ENCODE peak calls at places on chromosomes 7 and 10, in five cellular contexts. T is A549, J is K562, X is GM12878, G is H1. D is an unnamed sample.

GRCh38 chr10:6221971-6222751 is 19.4 kb downstream of the PFKFB3 start:
- DNase-seq in T (no peak), G (no peak), X (no peak), J (no peak), D (peak; percentile 59)

GRCh38 chr10:80500572-80501380 is 36.9 kb upstream of the SH2D4B start:
- DNase-seq in T (peak; percentile 21), G (no peak), J (peak; percentile 47), X (peak; percentile 34), D (no peak)

GRCh38 chr10:110209926-110210662 is 2.7 kb downstream of the MXI1 start:
- DNase-seq in T (peak; percentile 26), G (peak; percentile 74), J (peak; percentile 44), X (no peak), D (no peak)

GRCh38 chr7:81410471-81411117 is 359.3 kb downstream of the HGF start:
- DNase-seq in G (no peak), J (no peak), X (no peak), T (no peak), D (no peak)

GRCh38 chr7:139561-140243 is 52.7 kb upstream of the FAM20C start:
- DNase-seq in X (no peak), J (no peak), G (no peak), T (no peak), D (no peak)

GRCh38 chr10:95275726-95276366 is 15.0 kb downstream of the PDLIM1 start:
- DNase-seq in T (no peak), J (no peak), G (no peak), X (no peak), D (no peak)

GRCh38 chr7:106465704-106466468 is 181.1 kb upstream of the NAMPT start:
- DNase-seq in T (no peak), J (no peak), X (no peak), G (no peak), D (no peak)

GRCh38 chr7:115054478-115055122 is 132.7 kb downstream of the MDFIC start:
- DNase-seq in J (no peak), X (no peak), T (no peak), G (no peak), D (no peak)

GRCh38 chr7:82294258-82294855 is 149.2 kb downstream of the CACNA2D1 start:
- DNase-seq in G (no peak), X (no peak), J (no peak), T (no peak), D (no peak)

GRCh38 chr7:30988346-30989005 is 24.7 kb downstream of the GHRHR start:
- DNase-seq in J (no peak), X (no peak), G (peak; percentile 66), T (peak; percentile 31), D (no peak)

GRCh38 chr7:93544686-93545085 is 29.8 kb downstream of the CALCR start:
- DNase-seq in T (no peak), G (no peak), X (no peak), J (no peak), D (no peak)

GRCh38 chr7:18520450-18521235 is 25.1 kb downstream of the HDAC9 start:
- DNase-seq in G (no peak), J (no peak), X (no peak), T (no peak), D (no peak)

GRCh38 chr10:106132956-106133355 is 1031.5 kb downstream of the SORCS1 start:
- DNase-seq in J (no peak), T (no peak), G (no peak), X (no peak), D (no peak)

GRCh38 chr7:69412331-69413146 is 185.7 kb upstream of the AUTS2 start:
- DNase-seq in G (no peak), X (no peak), T (peak; percentile 89), J (peak; percentile 38), D (peak; percentile 18)

GRCh38 chr7:159197066-159197975 is 52.7 kb upstream of the VIPR2 start:
- DNase-seq in J (peak; percentile 91), G (no peak), X (peak; percentile 8), T (no peak), D (no peak)

GRCh38 chr7:1326511-1326785 is 93.8 kb downstream of the UNCX start:
- DNase-seq in X (no peak), T (no peak), G (no peak), J (no peak), D (no peak)

GRCh38 chr10:91805110-91805825 is 7.0 kb downstream of the TNKS2 start:
- DNase-seq in J (no peak), X (no peak), T (no peak), G (no peak), D (no peak)

GRCh38 chr10:130814610-130815009 is 496.9 kb downstream of the TCERG1L start:
- DNase-seq in X (no peak), T (no peak), G (peak; percentile 28), J (no peak), D (no peak)

GRCh38 chr7:7639847-7640220 is 718 bp upstream of the UMAD1 start:
- DNase-seq in G (no peak), X (peak; percentile 27), J (peak; percentile 14), T (peak; percentile 29), D (peak; percentile 11)

GRCh38 chr10:99172130-99172738 is 63.4 kb downstream of the HPSE2 start:
- DNase-seq in T (peak; percentile 60), G (peak; percentile 55), X (no peak), J (peak; percentile 25), D (peak; percentile 32)

GRCh38 chr10:110420401-110421193 is 77.1 kb upstream of the DUSP5 start:
- DNase-seq in X (no peak), J (no peak), T (peak; percentile 78), G (no peak), D (no peak)

GRCh38 chr10:63267414-63268138 is 134.4 kb downstream of the NRBF2 start:
- DNase-seq in J (peak; percentile 42), X (no peak), T (peak; percentile 72), G (no peak), D (peak; percentile 71)

GRCh38 chr7:22452142-22452763 is 47.7 kb downstream of the STEAP1B start:
- DNase-seq in T (peak; percentile 31), J (peak; percentile 85), X (no peak), G (peak; percentile 92), D (peak; percentile 47)

GRCh38 chr7:94297397-94297838 is 97.3 kb upstream of the COL1A2 start:
- DNase-seq in T (peak; percentile 50), X (no peak), J (no peak), G (no peak), D (no peak)

GRCh38 chr7:97305589-97305988 is 188.1 kb downstream of the SDHAF3 start:
- DNase-seq in T (no peak), G (no peak), J (no peak), X (peak; percentile 19), D (no peak)

GRCh38 chr7:74479961-74480829 is 26.5 kb downstream of the GTF2IRD1 start:
- DNase-seq in G (peak; percentile 81), X (no peak), T (no peak), J (no peak), D (peak; percentile 62)

GRCh38 chr10:62038609-62039190 is 137.2 kb downstream of the ARID5B start:
- DNase-seq in X (no peak), J (peak; percentile 74), T (peak; percentile 74), G (peak; percentile 63), D (peak; percentile 78)

GRCh38 chr7:18350678-18351077 is 144.9 kb upstream of the HDAC9 start:
- DNase-seq in J (no peak), T (no peak), G (no peak), X (no peak), D (no peak)

GRCh38 chr10:113875212-113875611 is 20.8 kb downstream of the NHLRC2 start:
- DNase-seq in X (no peak), T (no peak), G (no peak), J (no peak), D (no peak)

GRCh38 chr7:98365863-98366561 is 34.9 kb downstream of the BAIAP2L1 start:
- DNase-seq in T (no peak), G (no peak), X (no peak), J (no peak), D (no peak)

GRCh38 chr7:122137291-122138077 is 6.6 kb downstream of the AASS start:
- DNase-seq in J (no peak), T (no peak), X (no peak), G (no peak), D (no peak)

GRCh38 chr7:129553861-129554530 is 51.7 kb downstream of the SMKR1 start:
- DNase-seq in G (no peak), X (no peak), J (no peak), T (no peak), D (no peak)

GRCh38 chr7:131503639-131504038 is 52.8 kb downstream of the PODXL start:
- DNase-seq in J (no peak), G (no peak), X (no peak), T (no peak), D (no peak)

GRCh38 chr7:105835441-105835840 is 41.0 kb downstream of the ATXN7L1 start:
- DNase-seq in J (no peak), X (no peak), G (no peak), T (no peak), D (no peak)

GRCh38 chr7:155993420-155994252 is 181.4 kb upstream of the SHH start:
- DNase-seq in T (no peak), J (no peak), G (peak; percentile 31), X (no peak), D (no peak)
- TF ChIP-seq HDAC2 in T (no peak), J (no peak), G (no peak), X (no peak), D (no peak)

GRCh38 chr10:124669824-124670654 is 74.1 kb downstream of the FAM53B start:
- DNase-seq in T (no peak), G (no peak), J (no peak), X (no peak), D (no peak)

GRCh38 chr10:124670849-124671248 is 73.3 kb downstream of the FAM53B start:
- DNase-seq in T (no peak), J (no peak), X (no peak), G (no peak), D (no peak)

GRCh38 chr10:124672181-124672638 is 72.0 kb downstream of the FAM53B start:
- DNase-seq in T (no peak), J (no peak), G (no peak), X (no peak), D (no peak)

GRCh38 chr10:124669141-124669823 is 74.9 kb downstream of the FAM53B start:
- DNase-seq in G (no peak), J (no peak), T (no peak), X (no peak), D (no peak)

GRCh38 chr10:124671486-124672075 is 72.6 kb downstream of the FAM53B start:
- DNase-seq in T (peak; percentile 45), J (peak; percentile 86), X (no peak), G (no peak), D (peak; percentile 63)
- TF ChIP-seq MAX in T (no peak), J (no peak), X (no peak), G (no peak), D (no peak)

GRCh38 chr10:84493951-84494848 is 165.8 kb downstream of the CCSER2 start:
- DNase-seq in T (peak; percentile 27), J (no peak), G (no peak), X (no peak), D (no peak)
- TF ChIP-seq HDAC2 in T (no peak), J (no peak), G (no peak), X (no peak), D (no peak)

DNA sequence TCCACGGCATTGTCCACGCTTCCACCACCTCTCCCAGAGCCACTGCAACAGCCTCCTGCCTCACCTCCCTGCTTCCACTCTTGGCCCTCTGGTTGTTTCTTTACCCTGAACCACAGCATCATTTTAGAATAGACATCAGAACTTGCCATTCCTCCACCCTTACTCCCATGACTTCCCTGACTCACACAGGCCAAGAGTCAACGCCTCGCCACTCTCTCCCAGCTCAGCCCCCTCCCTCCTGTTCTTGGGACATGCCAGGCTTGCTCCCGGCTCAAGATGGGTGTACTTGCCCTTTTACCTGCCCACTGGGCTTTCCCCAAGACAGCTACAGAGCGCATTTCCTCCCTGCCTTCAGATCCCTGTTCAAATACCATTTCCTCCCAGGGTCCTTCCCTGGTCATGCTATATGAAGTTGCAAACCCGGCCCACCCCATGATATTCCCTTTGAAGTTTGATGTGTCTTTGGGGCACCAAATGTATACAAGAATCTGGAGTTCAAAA is 429.1 kb downstream of the RPS24 start:
- DNase-seq in G (no peak), J (no peak), T (no peak), X (no peak), D (no peak)
- TF ChIP-seq MAX in G (no peak), J (no peak), T (no peak), X (no peak), D (no peak)

D was measured in HepG2.